ENCODE peak calls at places on chromosomes 16 and 17, in six cellular contexts. N, B, S, M, W and H are unnamed samples. For H3K36me3 and H3K9me3, the result is how much of the 10 kb centered on the place peaks cover.

GRCh38 chr17:7634384-7634783 is 4.4 kb downstream of the SHBG start:
- DNase-seq in N (no peak), M (peak), B (no peak), S (peak), W (peak), H (peak)

GRCh38 chr16:54928421-54929089 is 2.1 kb upstream of the IRX5 start:
- DNase-seq in N (peak), W (peak), S (peak), B (peak), M (peak), H (peak)

GRCh38 chr17:81340606-81341346 is 45.7 kb upstream of the SLC38A10 start:
- DNase-seq in S (peak), M (peak), N (no peak), B (peak), W (peak), H (peak)

GRCh38 chr17:77164483-77165030 is 23.8 kb downstream of the SEC14L1 start:
- DNase-seq in S (peak), M (peak), W (no peak), N (no peak), B (no peak), H (no peak)

GRCh38 chr16:57213462-57213861 is 27.3 kb downstream of the RSPRY1 start:
- DNase-seq in N (no peak), S (no peak), B (no peak), W (no peak), M (no peak), H (no peak)

GRCh38 chr16:27706156-27706705 is 156.3 kb downstream of the KATNIP start:
- DNase-seq in B (no peak), M (no peak), W (no peak), S (no peak), N (no peak), H (no peak)

GRCh38 chr16:79372504-79373184 is 227.9 kb downstream of the MAF start:
- DNase-seq in W (peak), M (peak), B (no peak), N (no peak), S (peak), H (no peak)

GRCh38 chr16:46884513-46885293 is 541 bp downstream of the GPT2 start:
- DNase-seq in W (peak), N (no peak), B (no peak), S (peak), M (peak), H (peak)

GRCh38 chr17:37702605-37703004 is 42.3 kb downstream of the HNF1B start:
- DNase-seq in S (peak), W (peak), M (no peak), B (no peak), N (no peak), H (no peak)

GRCh38 chr16:78829280-78829679 is 729.8 kb downstream of the WWOX start:
- DNase-seq in N (no peak), W (no peak), B (no peak), S (no peak), M (no peak), H (no peak)

GRCh38 chr16:67021321-67021720 is 7.6 kb upstream of the CBFB start:
- DNase-seq in B (no peak), M (no peak), S (no peak), W (no peak), N (no peak), H (no peak)

GRCh38 chr16:68564367-68564985 is 25.4 kb downstream of the ZFP90 start:
- DNase-seq in S (peak), N (no peak), M (no peak), B (no peak), W (peak), H (no peak)

GRCh38 chr16:78407191-78407590 is 307.7 kb downstream of the WWOX start:
- DNase-seq in M (no peak), S (peak), B (no peak), W (peak), N (no peak), H (no peak)

GRCh38 chr16:8655184-8655717 is 19.2 kb upstream of the ABAT start:
- DNase-seq in S (peak), N (no peak), M (no peak), B (no peak), W (peak), H (no peak)

GRCh38 chr16:7350801-7351200 is 18.2 kb downstream of the RBFOX1 start:
- DNase-seq in N (no peak), M (no peak), B (no peak), W (no peak), S (no peak), H (no peak)

GRCh38 chr16:57187508-57187854 is 1.4 kb downstream of the RSPRY1 start:
- DNase-seq in M (no peak), N (no peak), S (no peak), B (no peak), W (no peak), H (peak)

GRCh38 chr16:54627616-54628015 is 303.0 kb upstream of the IRX5 start:
- DNase-seq in M (no peak), S (peak), W (peak), B (no peak), N (no peak), H (no peak)

GRCh38 chr16:66605177-66605999 is 884 bp downstream of the CMTM3 start:
- DNase-seq in W (peak), N (peak), S (peak), M (peak), B (no peak), H (peak)

GRCh38 chr17:38704645-38705522 is at the start of gene MLLT6:
- DNase-seq in S (peak), B (peak), W (peak), N (peak), M (peak), H (peak)

GRCh38 chr17:71334041-71334781 is 786.6 kb upstream of the SOX9 start:
- DNase-seq in W (peak), S (no peak), B (no peak), N (no peak), M (no peak), H (no peak)

GRCh38 chr17:61402978-61403845 is 3.6 kb downstream of the TBX2 start:
- DNase-seq in W (no peak), N (peak), S (no peak), M (no peak), B (no peak), H (no peak)

GRCh38 chr16:22240023-22240697 is 34.1 kb downstream of the EEF2K start:
- DNase-seq in W (peak), N (no peak), B (no peak), M (no peak), S (no peak), H (no peak)

GRCh38 chr16:72936408-72936807 is 111.5 kb downstream of the ZFHX3 start:
- DNase-seq in S (no peak), B (peak), W (no peak), M (no peak), N (no peak), H (no peak)

GRCh38 chr17:68182940-68183551 is 64.8 kb upstream of the AMZ2 start:
- DNase-seq in M (no peak), N (no peak), B (no peak), W (no peak), S (no peak), H (no peak)

GRCh38 chr17:18258356-18259038 is at the start of gene FLII:
- DNase-seq in M (peak), B (peak), W (peak), N (peak), S (peak), H (peak)

DNA sequence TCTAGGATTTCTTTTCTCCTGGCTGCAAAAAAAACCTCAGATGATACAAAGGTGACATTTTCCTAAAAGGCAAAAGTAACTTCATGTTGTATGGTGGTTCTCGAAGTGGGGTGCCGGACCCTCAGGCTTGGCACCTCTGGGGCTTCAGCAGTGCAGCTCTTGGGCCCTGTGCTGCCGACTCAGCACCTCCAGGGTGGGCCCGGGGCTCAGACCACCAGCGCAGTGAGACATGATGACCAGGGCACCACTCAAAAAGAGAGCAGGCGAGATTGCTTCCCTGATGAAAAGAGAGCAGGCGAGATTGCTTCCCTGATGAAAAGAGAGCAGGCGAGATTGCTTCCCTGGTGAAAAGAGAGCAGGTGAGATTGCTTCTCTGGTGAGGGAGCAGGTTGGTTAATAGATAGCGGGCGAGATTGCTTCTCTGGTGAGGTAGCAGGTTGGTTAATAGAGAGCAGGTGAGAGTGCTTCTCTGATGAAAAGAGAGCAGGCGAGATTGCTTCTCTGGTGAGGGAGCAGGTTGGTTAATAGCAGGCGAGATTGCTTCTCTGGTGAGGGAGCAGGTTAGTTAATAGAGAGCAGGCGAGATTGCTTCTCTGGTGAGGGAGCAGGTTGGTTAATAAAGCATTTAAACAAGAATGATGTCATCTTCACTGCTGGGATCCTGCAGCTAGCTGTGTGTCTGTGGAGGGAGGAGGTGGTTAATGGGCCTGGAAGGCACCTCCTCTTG is 98.8 kb upstream of the ZNF750 start:
- DNase-seq in W (no peak), N (peak), S (no peak), B (no peak), M (no peak), H (peak)
- H3K36me3 ChIP-seq in W (under half), N (half or more), S (under half), B (under half), M (under half), H (under half)

GRCh38 chr17:41772218-41772585 is 14.3 kb downstream of the JUP start:
- DNase-seq in W (no peak), M (no peak), S (no peak), B (no peak), N (peak), H (peak)
- H3K9me3 ChIP-seq in W (under half), M (under half), S (under half), B (under half), N (under half), H (under half)

GRCh38 chr17:48910370-48910769 is 2.2 kb downstream of the UBE2Z start:
- DNase-seq in W (no peak), N (no peak), S (no peak), B (no peak), M (no peak), H (no peak)
- H3K36me3 ChIP-seq in W (under half), N (under half), S (under half), B (under half), M (under half), H (under half)

GRCh38 chr17:35616506-35616905 is 29.4 kb downstream of the AP2B1 start:
- DNase-seq in S (no peak), M (no peak), B (no peak), N (no peak), W (no peak), H (no peak)
- H3K9me3 ChIP-seq in S (under half), M (under half), B (under half), N (under half), W (under half), H (under half)

GRCh38 chr16:10531582-10531981 is 48.8 kb downstream of the EMP2 start:
- DNase-seq in M (no peak), N (no peak), B (no peak), W (no peak), S (no peak), H (no peak)
- H3K36me3 ChIP-seq in M (under half), N (half or more), B (under half), W (under half), S (under half), H (under half)

GRCh38 chr17:58680038-58680369 is 11.8 kb downstream of the TEX14 start:
- DNase-seq in S (no peak), B (no peak), M (no peak), W (no peak), N (no peak), H (no peak)
- H3K9me3 ChIP-seq in S (under half), B (under half), M (under half), W (under half), N (under half), H (under half)

DNA sequence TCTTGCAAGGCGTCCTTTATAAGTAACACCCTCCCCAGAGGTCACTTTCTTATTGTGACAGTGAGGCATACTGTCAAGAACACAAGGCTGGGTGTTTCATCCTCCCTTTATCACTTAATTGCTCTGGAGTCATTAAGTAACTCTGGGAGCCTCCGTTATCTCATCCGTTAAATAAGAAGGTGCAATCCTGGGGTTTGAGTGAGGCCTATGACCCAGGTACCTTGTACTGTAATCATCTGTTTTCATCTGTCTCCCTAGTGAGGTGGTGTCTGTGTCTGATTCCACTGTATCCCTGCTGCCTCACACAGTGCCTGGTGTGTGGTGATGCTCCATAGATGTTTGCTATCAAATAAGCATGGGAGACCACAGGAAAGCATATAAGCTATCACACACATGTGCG is 17.7 kb downstream of the TNS4 start:
- DNase-seq in B (no peak), S (no peak), W (no peak), N (no peak), M (no peak), H (no peak)
- H3K36me3 ChIP-seq in B (under half), S (under half), W (under half), N (under half), M (under half), H (under half)

GRCh38 chr17:69764137-69764536 is 310.9 kb upstream of the KCNJ16 start:
- DNase-seq in M (no peak), S (no peak), W (peak), B (no peak), N (no peak), H (no peak)

GRCh38 chr17:69773081-69773480 is 301.9 kb upstream of the KCNJ16 start:
- DNase-seq in S (peak), M (no peak), N (no peak), B (no peak), W (no peak), H (no peak)

GRCh38 chr17:69763503-69763902 is 311.5 kb upstream of the KCNJ16 start:
- DNase-seq in S (peak), M (no peak), B (no peak), N (no peak), W (peak), H (no peak)

DNA sequence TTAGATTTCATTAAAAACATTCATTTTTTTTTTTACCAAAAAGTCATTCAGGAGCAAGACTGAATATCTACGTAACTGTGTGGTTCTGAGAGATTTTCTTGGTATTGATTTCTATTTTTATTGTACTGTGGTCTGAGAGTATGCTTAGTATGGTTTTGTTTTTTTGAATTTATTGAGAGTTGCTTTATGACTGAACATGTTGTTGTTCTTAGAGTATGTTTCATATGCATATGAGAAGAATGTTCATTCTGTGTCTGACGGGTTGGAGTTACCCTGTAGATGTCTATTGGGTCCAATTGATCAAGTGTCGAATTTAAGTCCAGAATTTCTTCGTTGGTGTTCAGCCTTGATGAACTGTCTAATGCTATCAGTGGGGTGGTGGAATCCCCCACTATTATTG is 306.0 kb upstream of the KCNJ16 start:
- DNase-seq in N (no peak), M (no peak), S (no peak), B (no peak), W (no peak), H (no peak)
- H3K9me3 ChIP-seq in N (under half), M (under half), S (under half), B (under half), W (under half), H (under half)